ENCODE peak calls at places on chromosomes 4 and X, in nine cellular contexts. A is tibial artery; R is right lobe of liver; X is cardiac muscle cell; E is left lung; P is DND-41; I is heart right ventricle; S is pancreas; F is CD8-positive, alpha-beta memory T cell. O is an unnamed sample.

GRCh38 chr4:137541181-137541580 is 8.9 kb upstream of the PCDH18 start:
- DNase-seq in F (no peak), X (no peak), E (no peak), R (no peak), I (no peak), P (no peak), S (no peak), A (no peak), O (no peak)

GRCh38 chrX:64977830-64978229 is 1.6 kb upstream of the ZC4H2 start:
- DNase-seq in I (no peak), E (no peak), P (no peak), A (no peak), R (no peak), X (no peak), S (no peak), F (no peak), O (no peak)

GRCh38 chr4:44016582-44017421 is 431.8 kb downstream of the KCTD8 start:
- DNase-seq in S (no peak), I (no peak), A (no peak), E (peak), F (no peak), P (no peak), X (no peak), R (no peak), O (no peak)

GRCh38 chrX:40646489-40647306 is 663 bp downstream of the CXorf38 start:
- DNase-seq in S (peak), X (peak), A (peak), P (peak), R (peak), F (peak), I (peak), E (peak), O (peak)

GRCh38 chr4:156303708-156304107 is 350.0 kb upstream of the CTSO start:
- DNase-seq in S (no peak), E (no peak), R (no peak), P (no peak), I (no peak), X (no peak), A (no peak), F (no peak), O (no peak)

GRCh38 chr4:176549161-176549865 is 229.5 kb downstream of the SPCS3 start:
- DNase-seq in E (no peak), R (no peak), I (no peak), F (no peak), A (no peak), S (no peak), X (no peak), P (no peak), O (no peak)

GRCh38 chrX:133419911-133420310 is 4.6 kb upstream of the GPC4 start:
- DNase-seq in S (no peak), P (no peak), A (no peak), F (no peak), R (no peak), E (no peak), X (no peak), I (no peak), O (no peak)

GRCh38 chr4:11632488-11632887 is 203.8 kb upstream of the HS3ST1 start:
- DNase-seq in I (no peak), P (no peak), X (no peak), R (no peak), S (no peak), F (no peak), E (no peak), A (no peak), O (no peak)

GRCh38 chr4:40363945-40364344 is 28.8 kb downstream of the CHRNA9 start:
- DNase-seq in I (no peak), A (no peak), F (no peak), R (no peak), S (no peak), E (no peak), P (no peak), X (peak), O (no peak)

GRCh38 chr4:145734576-145735329 is 54.8 kb downstream of the C4orf51 start:
- DNase-seq in F (no peak), I (peak), E (no peak), A (peak), S (peak), X (no peak), R (no peak), P (no peak), O (peak)

GRCh38 chr4:170087163-170087700 is 2.5 kb downstream of the AADAT start:
- DNase-seq in F (no peak), X (no peak), I (no peak), A (no peak), E (no peak), P (no peak), R (no peak), S (no peak), O (no peak)

GRCh38 chr4:25637581-25638220 is 17.9 kb upstream of the SLC34A2 start:
- DNase-seq in P (no peak), A (no peak), F (no peak), E (no peak), X (no peak), S (no peak), R (no peak), I (no peak), O (peak)

GRCh38 chrX:10166731-10167149 is 10.0 kb downstream of the CLCN4 start:
- DNase-seq in I (no peak), P (no peak), E (peak), S (no peak), R (no peak), A (no peak), X (no peak), F (no peak), O (peak)

GRCh38 chr4:20528508-20528907 is 171.8 kb upstream of the PACRGL start:
- DNase-seq in P (no peak), X (no peak), R (no peak), E (no peak), A (no peak), S (no peak), I (no peak), F (no peak), O (no peak)

GRCh38 chr4:165877291-165877690 is 4.3 kb downstream of the TLL1 start:
- DNase-seq in R (no peak), E (no peak), X (no peak), P (no peak), F (no peak), A (no peak), I (no peak), S (no peak), O (no peak)

GRCh38 chr4:66911898-66912297 is 633.4 kb downstream of the CENPC start:
- DNase-seq in S (no peak), R (no peak), A (no peak), P (no peak), F (no peak), I (no peak), X (no peak), E (no peak), O (no peak)

GRCh38 chrX:3713225-3713936 is at the start of gene PRKX:
- DNase-seq in S (peak), A (peak), E (peak), X (peak), I (peak), P (peak), R (peak), F (peak), O (peak)

GRCh38 chr4:3851211-3851610 is 85.0 kb downstream of the ADRA2C start:
- DNase-seq in S (no peak), R (no peak), P (no peak), X (no peak), I (no peak), F (no peak), A (no peak), E (no peak), O (no peak)

GRCh38 chr4:55376698-55377097 is 19.1 kb upstream of the TMEM165 start:
- DNase-seq in I (no peak), E (no peak), P (no peak), R (no peak), F (no peak), S (no peak), X (no peak), A (no peak), O (no peak)

GRCh38 chrX:69161371-69161770 is 3.9 kb downstream of the PJA1 start:
- DNase-seq in R (no peak), X (no peak), A (no peak), S (no peak), F (no peak), P (no peak), E (no peak), I (no peak), O (no peak)

DNA sequence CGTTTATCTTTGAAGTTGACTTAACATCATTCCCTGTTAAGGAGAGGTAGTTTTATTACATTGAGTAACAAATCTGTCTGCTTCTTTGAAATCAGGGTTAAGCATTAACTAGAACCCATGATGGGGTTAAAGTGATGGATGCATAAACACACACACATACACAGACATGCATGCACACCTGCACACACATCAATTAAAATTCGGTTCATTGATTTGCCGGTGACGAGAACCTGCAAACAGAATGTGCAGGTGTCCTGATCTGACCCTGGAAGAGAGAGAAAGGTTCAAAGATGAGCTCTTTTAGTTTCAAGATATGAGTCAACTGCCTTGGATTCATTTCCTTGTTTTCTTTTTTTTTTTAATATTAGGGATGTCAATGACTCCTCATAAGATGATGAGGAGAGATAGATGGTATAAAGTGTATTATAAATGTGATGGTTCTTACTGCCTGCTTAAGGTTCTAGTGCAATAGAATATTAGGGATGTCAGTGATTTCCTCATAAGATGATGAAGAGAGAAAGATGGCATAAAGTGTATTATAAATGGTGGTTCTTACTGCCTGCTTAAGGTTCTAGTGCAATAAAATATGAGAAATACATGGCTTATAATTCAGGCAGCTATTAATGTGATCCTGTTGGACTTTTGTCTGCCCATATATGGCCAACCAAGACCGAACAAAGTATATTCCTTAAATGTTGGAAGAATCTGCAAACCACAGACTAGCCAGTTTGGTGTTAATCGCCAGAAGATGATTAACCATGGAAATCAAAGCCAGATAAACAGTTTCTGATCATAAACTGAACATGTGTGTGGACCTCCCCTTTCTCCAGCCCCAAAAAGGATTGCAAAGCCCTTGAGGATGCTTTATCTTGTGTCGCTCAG is 14.1 kb upstream of the CD99 start:
- DNase-seq in E (no peak), R (no peak), I (no peak), X (no peak), A (no peak), S (no peak), F (no peak), P (no peak), O (no peak)
- H3K27ac ChIP-seq in E (no peak), R (no peak), I (no peak), X (no peak), A (no peak), S (no peak), F (no peak), P (no peak), O (no peak)

GRCh38 chr4:168674077-168674747 is 177.4 kb downstream of the PALLD start:
- DNase-seq in F (no peak), R (no peak), P (no peak), X (peak), A (no peak), E (no peak), I (no peak), S (no peak), O (no peak)
- H3K27ac ChIP-seq in F (no peak), R (no peak), P (no peak), X (peak), A (peak), E (no peak), I (no peak), S (no peak), O (no peak)

GRCh38 chr4:7798215-7798995 is 141.3 kb downstream of the AFAP1 start:
- DNase-seq in P (no peak), A (no peak), S (no peak), X (no peak), E (no peak), I (no peak), R (no peak), F (no peak), O (no peak)
- H3K27ac ChIP-seq in P (no peak), A (peak), S (no peak), X (no peak), E (no peak), I (no peak), R (no peak), F (no peak), O (no peak)

GRCh38 chr4:184287697-184288255 is 70.1 kb upstream of the ENPP6 start:
- DNase-seq in P (no peak), A (no peak), E (no peak), S (no peak), F (no peak), I (no peak), X (no peak), R (no peak), O (peak)
- H3K27ac ChIP-seq in P (no peak), A (no peak), E (peak), S (no peak), F (no peak), I (no peak), X (no peak), R (peak), O (peak)